ENCODE peak calls at places on chromosome 6, in eight cellular contexts. C, H, P, X, D, N, K and G are unnamed samples.

GRCh38 chr6:112044856-112045255 is 9.0 kb upstream of the CCN6 start:
- DNase-seq in N (no peak), H (no peak), D (no peak), X (no peak), P (no peak), K (no peak), C (no peak), G (no peak)

GRCh38 chr6:122730334-122730733 is 49.2 kb upstream of the FABP7 start:
- DNase-seq in N (peak), K (no peak), P (no peak), H (no peak), D (no peak), X (no peak), C (no peak), G (no peak)

GRCh38 chr6:6927437-6928361 is 180.1 kb upstream of the RREB1 start:
- DNase-seq in P (no peak), K (no peak), H (no peak), X (no peak), N (no peak), C (no peak), D (no peak), G (no peak)

GRCh38 chr6:30766461-30767157 is 22.3 kb upstream of the IER3 start:
- DNase-seq in D (no peak), K (no peak), P (no peak), H (no peak), N (peak), C (no peak), X (no peak), G (no peak)

GRCh38 chr6:20811112-20811746 is 277.0 kb downstream of the CDKAL1 start:
- DNase-seq in P (no peak), X (no peak), C (no peak), H (peak), D (no peak), K (no peak), N (no peak), G (peak)

GRCh38 chr6:145339089-145339488 is 396.2 kb downstream of the EPM2A start:
- DNase-seq in X (no peak), K (no peak), P (no peak), D (no peak), C (no peak), N (no peak), H (peak), G (no peak)

GRCh38 chr6:2866183-2866846 is 24.7 kb upstream of the SERPINB1 start:
- DNase-seq in C (no peak), D (no peak), N (no peak), P (no peak), X (no peak), K (no peak), H (no peak), G (no peak)

GRCh38 chr6:125995972-125996580 is 9.7 kb downstream of the TRMT11 start:
- DNase-seq in N (peak), D (peak), H (peak), C (peak), P (peak), X (peak), K (peak), G (peak)

GRCh38 chr6:1423578-1423977 is 34.2 kb downstream of the FOXF2 start:
- DNase-seq in D (peak), P (no peak), K (no peak), X (no peak), H (no peak), N (no peak), C (no peak), G (no peak)

GRCh38 chr6:72738091-72738490 is 116.2 kb downstream of the KCNQ5 start:
- DNase-seq in D (no peak), K (no peak), P (no peak), N (no peak), H (no peak), C (no peak), X (no peak), G (no peak)